ENCODE peak calls at places on chromosomes 3 and 15, in five cellular contexts. One of them, this sample, is unnamed.

GRCh38 chr3:65713016-65713415 is 325.7 kb downstream of the MAGI1 start:
- DNase-seq in retinal pigment epithelial cell: peak
- DNase-seq in A549: no peak
- DNase-seq in uterus: no peak
- DNase-seq in WERI-Rb-1: no peak
- DNase-seq in this sample: peak

GRCh38 chr15:70535955-70536338 is 227.4 kb downstream of the UACA start:
- DNase-seq in retinal pigment epithelial cell: no peak
- DNase-seq in A549: no peak
- DNase-seq in uterus: no peak
- DNase-seq in WERI-Rb-1: no peak
- DNase-seq in this sample: no peak

GRCh38 chr15:41904487-41905359 is 10.9 kb upstream of the SPTBN5 start:
- DNase-seq in retinal pigment epithelial cell: no peak
- DNase-seq in A549: peak
- DNase-seq in uterus: peak
- DNase-seq in WERI-Rb-1: peak
- DNase-seq in this sample: peak

GRCh38 chr3:15295506-15295905 is 36.9 kb downstream of the SH3BP5 start:
- DNase-seq in retinal pigment epithelial cell: peak
- DNase-seq in A549: no peak
- DNase-seq in uterus: peak
- DNase-seq in WERI-Rb-1: no peak
- DNase-seq in this sample: peak

GRCh38 chr3:195829897-195830254 is 18.1 kb upstream of the MUC4 start:
- DNase-seq in retinal pigment epithelial cell: no peak
- DNase-seq in A549: no peak
- DNase-seq in uterus: no peak
- DNase-seq in WERI-Rb-1: no peak
- DNase-seq in this sample: no peak

GRCh38 chr3:80051602-80051962 is 283.8 kb upstream of the ROBO1 start:
- DNase-seq in retinal pigment epithelial cell: no peak
- DNase-seq in A549: no peak
- DNase-seq in uterus: no peak
- DNase-seq in WERI-Rb-1: no peak
- DNase-seq in this sample: no peak

GRCh38 chr3:173465112-173465511 is 67.6 kb downstream of the NLGN1 start:
- DNase-seq in retinal pigment epithelial cell: peak
- DNase-seq in A549: no peak
- DNase-seq in uterus: no peak
- DNase-seq in WERI-Rb-1: no peak
- DNase-seq in this sample: peak

GRCh38 chr3:46477756-46478155 is 13.1 kb upstream of the LTF start:
- DNase-seq in retinal pigment epithelial cell: no peak
- DNase-seq in A549: no peak
- DNase-seq in uterus: no peak
- DNase-seq in WERI-Rb-1: no peak
- DNase-seq in this sample: no peak

GRCh38 chr3:65436580-65436979 is 602.1 kb downstream of the MAGI1 start:
- DNase-seq in retinal pigment epithelial cell: no peak
- DNase-seq in A549: no peak
- DNase-seq in uterus: no peak
- DNase-seq in WERI-Rb-1: peak
- DNase-seq in this sample: no peak

GRCh38 chr15:55403531-55403930 is 4.6 kb downstream of the CCPG1 start:
- DNase-seq in retinal pigment epithelial cell: no peak
- DNase-seq in A549: no peak
- DNase-seq in uterus: no peak
- DNase-seq in WERI-Rb-1: no peak
- DNase-seq in this sample: peak

GRCh38 chr3:10004960-10005564 is 18.4 kb upstream of the EMC3 start:
- DNase-seq in retinal pigment epithelial cell: no peak
- DNase-seq in A549: no peak
- DNase-seq in uterus: no peak
- DNase-seq in WERI-Rb-1: no peak
- DNase-seq in this sample: no peak

GRCh38 chr3:130849111-130849552 is 44.8 kb upstream of the ATP2C1 start:
- DNase-seq in retinal pigment epithelial cell: no peak
- DNase-seq in A549: no peak
- DNase-seq in uterus: no peak
- DNase-seq in WERI-Rb-1: peak
- DNase-seq in this sample: no peak

GRCh38 chr3:63349583-63350177 is 71.6 kb downstream of the SYNPR start:
- DNase-seq in retinal pigment epithelial cell: no peak
- DNase-seq in A549: peak
- DNase-seq in uterus: peak
- DNase-seq in WERI-Rb-1: peak
- DNase-seq in this sample: peak

GRCh38 chr3:186523022-186523421 is 21.2 kb downstream of the CRYGS start:
- DNase-seq in retinal pigment epithelial cell: no peak
- DNase-seq in A549: no peak
- DNase-seq in uterus: no peak
- DNase-seq in WERI-Rb-1: no peak
- DNase-seq in this sample: no peak

GRCh38 chr15:57635300-57635944 is 43.7 kb downstream of the MYZAP start:
- DNase-seq in retinal pigment epithelial cell: no peak
- DNase-seq in A549: no peak
- DNase-seq in uterus: peak
- DNase-seq in WERI-Rb-1: no peak
- DNase-seq in this sample: no peak
- TF ChIP-seq CTCF in retinal pigment epithelial cell: no peak
- TF ChIP-seq CTCF in A549: no peak
- TF ChIP-seq CTCF in uterus: peak
- TF ChIP-seq CTCF in WERI-Rb-1: no peak
- TF ChIP-seq CTCF in this sample: no peak

GRCh38 chr3:133384331-133385027 is 15.4 kb upstream of the BFSP2 start:
- DNase-seq in retinal pigment epithelial cell: peak
- DNase-seq in A549: peak
- DNase-seq in uterus: peak
- DNase-seq in WERI-Rb-1: peak
- DNase-seq in this sample: peak
- TF ChIP-seq CTCF in retinal pigment epithelial cell: peak
- TF ChIP-seq CTCF in A549: peak
- TF ChIP-seq CTCF in uterus: peak
- TF ChIP-seq CTCF in WERI-Rb-1: peak
- TF ChIP-seq CTCF in this sample: peak

GRCh38 chr3:13479582-13480339 is at the start of gene HDAC11:
- DNase-seq in retinal pigment epithelial cell: peak
- DNase-seq in A549: peak
- DNase-seq in uterus: peak
- DNase-seq in WERI-Rb-1: peak
- DNase-seq in this sample: peak
- TF ChIP-seq CTCF in retinal pigment epithelial cell: no peak
- TF ChIP-seq CTCF in A549: no peak
- TF ChIP-seq CTCF in uterus: peak
- TF ChIP-seq CTCF in WERI-Rb-1: no peak
- TF ChIP-seq CTCF in this sample: peak

GRCh38 chr3:76566211-76566534 is 473.7 kb upstream of the ROBO2 start:
- DNase-seq in retinal pigment epithelial cell: no peak
- DNase-seq in A549: no peak
- DNase-seq in uterus: no peak
- DNase-seq in WERI-Rb-1: no peak
- DNase-seq in this sample: no peak

GRCh38 chr3:76576201-76576600 is 463.7 kb upstream of the ROBO2 start:
- DNase-seq in retinal pigment epithelial cell: no peak
- DNase-seq in A549: no peak
- DNase-seq in uterus: no peak
- DNase-seq in WERI-Rb-1: no peak
- DNase-seq in this sample: no peak

GRCh38 chr3:76566904-76567303 is 473.0 kb upstream of the ROBO2 start:
- DNase-seq in retinal pigment epithelial cell: no peak
- DNase-seq in A549: no peak
- DNase-seq in uterus: no peak
- DNase-seq in WERI-Rb-1: no peak
- DNase-seq in this sample: no peak

GRCh38 chr3:76565496-76566210 is 474.2 kb upstream of the ROBO2 start:
- DNase-seq in retinal pigment epithelial cell: no peak
- DNase-seq in A549: no peak
- DNase-seq in uterus: no peak
- DNase-seq in WERI-Rb-1: no peak
- DNase-seq in this sample: no peak

DNA sequence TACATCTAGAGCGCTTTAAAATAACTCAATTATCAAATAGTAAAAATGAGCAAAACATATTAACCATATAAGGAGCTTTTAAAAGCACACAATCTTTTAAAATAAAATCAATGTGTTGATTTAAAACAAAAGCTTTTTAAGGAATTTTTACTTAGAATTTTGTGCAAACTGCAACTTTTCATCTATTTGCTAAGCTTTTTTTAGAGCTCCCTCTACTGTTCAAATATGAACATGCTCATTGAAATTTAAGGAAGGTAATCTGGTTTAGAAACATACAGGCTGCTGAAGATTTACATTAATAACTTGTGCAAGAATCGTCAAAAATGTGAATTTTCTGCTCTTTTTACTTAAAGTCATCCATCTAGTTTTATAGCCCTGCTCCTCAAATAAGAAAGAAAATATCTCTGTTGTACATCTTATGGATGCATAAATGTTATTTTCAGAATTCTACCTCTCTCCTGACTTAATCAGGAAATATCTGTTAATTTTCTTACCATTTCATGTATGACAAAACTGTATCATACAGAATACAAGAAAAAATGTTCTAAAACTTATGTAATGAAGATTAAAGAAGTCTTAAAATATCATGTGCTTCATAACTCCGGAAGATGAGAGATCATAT is 469.4 kb upstream of the ROBO2 start:
- DNase-seq in retinal pigment epithelial cell: no peak
- DNase-seq in A549: no peak
- DNase-seq in uterus: no peak
- DNase-seq in WERI-Rb-1: no peak
- DNase-seq in this sample: peak
- TF ChIP-seq CTCF in retinal pigment epithelial cell: peak
- TF ChIP-seq CTCF in A549: peak
- TF ChIP-seq CTCF in uterus: no peak
- TF ChIP-seq CTCF in WERI-Rb-1: peak
- TF ChIP-seq CTCF in this sample: peak

DNA sequence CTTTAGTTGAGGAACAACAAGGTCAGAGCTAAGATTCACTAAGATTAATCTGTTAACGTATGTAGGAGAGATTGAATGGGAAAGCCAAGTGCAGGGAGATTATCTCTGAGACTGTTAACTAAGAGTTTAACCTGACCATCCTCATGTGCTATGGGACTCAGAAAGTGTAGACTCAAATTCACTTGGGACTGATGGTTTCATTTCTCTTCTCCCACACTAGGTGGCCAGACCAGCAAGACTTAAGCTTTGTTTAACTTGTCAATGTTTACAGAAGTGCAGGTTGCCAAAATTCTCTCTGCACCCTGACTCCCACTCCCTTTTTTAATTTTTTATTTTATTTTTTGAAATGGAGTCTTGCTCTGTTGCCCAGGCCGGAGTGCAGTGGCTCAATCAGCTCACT is 6.3 kb upstream of the HEXA start:
- DNase-seq in retinal pigment epithelial cell: no peak
- DNase-seq in A549: no peak
- DNase-seq in uterus: no peak
- DNase-seq in WERI-Rb-1: no peak
- DNase-seq in this sample: peak
- TF ChIP-seq CTCF in retinal pigment epithelial cell: no peak
- TF ChIP-seq CTCF in A549: peak
- TF ChIP-seq CTCF in uterus: no peak
- TF ChIP-seq CTCF in WERI-Rb-1: peak
- TF ChIP-seq CTCF in this sample: peak

GRCh38 chr3:72185549-72186484 is 400.9 kb upstream of the PROK2 start:
- DNase-seq in retinal pigment epithelial cell: no peak
- DNase-seq in A549: no peak
- DNase-seq in uterus: no peak
- DNase-seq in WERI-Rb-1: no peak
- DNase-seq in this sample: peak

GRCh38 chr3:72190050-72190449 is 405.1 kb upstream of the PROK2 start:
- DNase-seq in retinal pigment epithelial cell: no peak
- DNase-seq in A549: no peak
- DNase-seq in uterus: no peak
- DNase-seq in WERI-Rb-1: no peak
- DNase-seq in this sample: no peak

GRCh38 chr3:72186485-72186864 is 401.5 kb upstream of the PROK2 start:
- DNase-seq in retinal pigment epithelial cell: no peak
- DNase-seq in A549: no peak
- DNase-seq in uterus: no peak
- DNase-seq in WERI-Rb-1: no peak
- DNase-seq in this sample: no peak

GRCh38 chr3:72189344-72189743 is 404.4 kb upstream of the PROK2 start:
- DNase-seq in retinal pigment epithelial cell: no peak
- DNase-seq in A549: no peak
- DNase-seq in uterus: no peak
- DNase-seq in WERI-Rb-1: peak
- DNase-seq in this sample: no peak

GRCh38 chr3:72187131-72187530 is 402.2 kb upstream of the PROK2 start:
- DNase-seq in retinal pigment epithelial cell: no peak
- DNase-seq in A549: no peak
- DNase-seq in uterus: no peak
- DNase-seq in WERI-Rb-1: no peak
- DNase-seq in this sample: no peak
- TF ChIP-seq CTCF in retinal pigment epithelial cell: peak
- TF ChIP-seq CTCF in A549: no peak
- TF ChIP-seq CTCF in uterus: no peak
- TF ChIP-seq CTCF in WERI-Rb-1: peak
- TF ChIP-seq CTCF in this sample: peak

GRCh38 chr15:58115692-58116091 is 22.5 kb upstream of the AQP9 start:
- DNase-seq in retinal pigment epithelial cell: no peak
- DNase-seq in A549: peak
- DNase-seq in uterus: no peak
- DNase-seq in WERI-Rb-1: no peak
- DNase-seq in this sample: peak

GRCh38 chr15:58111718-58112104 is 26.5 kb upstream of the AQP9 start:
- DNase-seq in retinal pigment epithelial cell: no peak
- DNase-seq in A549: no peak
- DNase-seq in uterus: no peak
- DNase-seq in WERI-Rb-1: no peak
- DNase-seq in this sample: no peak

GRCh38 chr15:58117619-58118018 is 20.6 kb upstream of the AQP9 start:
- DNase-seq in retinal pigment epithelial cell: no peak
- DNase-seq in A549: no peak
- DNase-seq in uterus: no peak
- DNase-seq in WERI-Rb-1: no peak
- DNase-seq in this sample: no peak

GRCh38 chr15:58114388-58114787 is 23.8 kb upstream of the AQP9 start:
- DNase-seq in retinal pigment epithelial cell: no peak
- DNase-seq in A549: no peak
- DNase-seq in uterus: no peak
- DNase-seq in WERI-Rb-1: no peak
- DNase-seq in this sample: no peak

DNA sequence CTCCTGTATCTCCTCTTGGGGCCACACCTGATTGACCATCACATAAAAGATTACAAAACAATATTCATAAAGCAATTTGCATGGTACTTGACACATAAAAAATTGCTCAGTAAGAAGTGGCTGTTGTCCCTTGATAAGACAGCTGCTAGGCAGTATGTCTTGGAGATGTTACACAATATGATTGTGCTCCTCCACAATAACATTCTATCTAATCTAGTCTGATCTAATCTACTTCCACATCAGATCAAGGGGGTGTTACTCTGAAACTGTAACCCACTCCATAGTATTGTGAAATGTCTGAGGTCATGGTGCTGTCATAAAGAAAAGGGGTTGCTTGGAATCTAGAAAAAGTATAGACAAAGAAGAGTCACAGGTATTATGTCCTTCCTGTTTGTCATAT is 23.4 kb upstream of the AQP9 start:
- DNase-seq in retinal pigment epithelial cell: no peak
- DNase-seq in A549: no peak
- DNase-seq in uterus: no peak
- DNase-seq in WERI-Rb-1: no peak
- DNase-seq in this sample: no peak
- TF ChIP-seq CTCF in retinal pigment epithelial cell: no peak
- TF ChIP-seq CTCF in A549: no peak
- TF ChIP-seq CTCF in uterus: no peak
- TF ChIP-seq CTCF in WERI-Rb-1: no peak
- TF ChIP-seq CTCF in this sample: no peak